ENCODE peak calls at places on chromosomes 1 and 21, in four cellular contexts. One of them, this sample, is unnamed.

GRCh38 chr1:3611170-3612019 is at the start of gene MEGF6:
- DNase-seq in stomach: peak; percentile 73
- DNase-seq in GM23248: peak; percentile 46
- DNase-seq in PC-3: peak; percentile 75
- DNase-seq in this sample: peak; percentile 71

GRCh38 chr1:203564024-203564423 is 62.6 kb upstream of the ATP2B4 start:
- DNase-seq in stomach: no peak
- DNase-seq in GM23248: peak; percentile 58
- DNase-seq in PC-3: no peak
- DNase-seq in this sample: no peak

GRCh38 chr1:45326627-45327591 is at the start of gene HPDL:
- DNase-seq in stomach: peak; percentile 66
- DNase-seq in GM23248: peak; percentile 77
- DNase-seq in PC-3: no peak
- DNase-seq in this sample: peak; percentile 83

GRCh38 chr1:19339199-19339861 is 27.2 kb downstream of the SLC66A1 start:
- DNase-seq in stomach: no peak
- DNase-seq in GM23248: no peak
- DNase-seq in PC-3: no peak
- DNase-seq in this sample: no peak

GRCh38 chr1:32884726-32885125 is 1.6 kb upstream of the HPCA start:
- DNase-seq in stomach: no peak
- DNase-seq in GM23248: no peak
- DNase-seq in PC-3: no peak
- DNase-seq in this sample: no peak

GRCh38 chr1:228370439-228370940 is 36.1 kb downstream of the TRIM11 start:
- DNase-seq in stomach: no peak
- DNase-seq in GM23248: no peak
- DNase-seq in PC-3: no peak
- DNase-seq in this sample: peak; percentile 35

GRCh38 chr1:42937836-42938595 is 20.7 kb downstream of the SLC2A1 start:
- DNase-seq in stomach: no peak
- DNase-seq in GM23248: no peak
- DNase-seq in PC-3: peak; percentile 78
- DNase-seq in this sample: no peak

GRCh38 chr1:236338096-236338495 is 56.0 kb upstream of the EDARADD start:
- DNase-seq in stomach: no peak
- DNase-seq in GM23248: peak; percentile 58
- DNase-seq in PC-3: peak; percentile 27
- DNase-seq in this sample: no peak

GRCh38 chr1:47677241-47677940 is 239.5 kb downstream of the FOXD2 start:
- DNase-seq in stomach: peak; percentile 4
- DNase-seq in GM23248: no peak
- DNase-seq in PC-3: no peak
- DNase-seq in this sample: no peak

GRCh38 chr1:145892486-145893087 is 6.9 kb upstream of the ANKRD35 start:
- DNase-seq in stomach: peak; percentile 79
- DNase-seq in GM23248: peak; percentile 28
- DNase-seq in PC-3: peak; percentile 50
- DNase-seq in this sample: no peak

GRCh38 chr1:165418195-165418594 is 26.7 kb downstream of the RXRG start:
- DNase-seq in stomach: no peak
- DNase-seq in GM23248: no peak
- DNase-seq in PC-3: no peak
- DNase-seq in this sample: no peak

GRCh38 chr1:83929184-83929583 is 69.7 kb downstream of the TTLL7 start:
- DNase-seq in stomach: no peak
- DNase-seq in GM23248: peak; percentile 68
- DNase-seq in PC-3: peak; percentile 59
- DNase-seq in this sample: peak; percentile 6

GRCh38 chr1:8818325-8818775 is 910 bp upstream of the RERE start:
- DNase-seq in stomach: peak; percentile 60
- DNase-seq in GM23248: peak; percentile 91
- DNase-seq in PC-3: peak; percentile 92
- DNase-seq in this sample: no peak

GRCh38 chr1:184051138-184051484 is 419 bp upstream of the TSEN15 start:
- DNase-seq in stomach: no peak
- DNase-seq in GM23248: peak; percentile 42
- DNase-seq in PC-3: no peak
- DNase-seq in this sample: no peak

GRCh38 chr1:47644216-47644581 is 206.4 kb downstream of the FOXD2 start:
- DNase-seq in stomach: no peak
- DNase-seq in GM23248: peak; percentile 30
- DNase-seq in PC-3: no peak
- DNase-seq in this sample: no peak

GRCh38 chr1:56017336-56017735 is 562.0 kb downstream of the PLPP3 start:
- DNase-seq in stomach: no peak
- DNase-seq in GM23248: no peak
- DNase-seq in PC-3: peak; percentile 77
- DNase-seq in this sample: no peak

GRCh38 chr1:166511754-166512153 is 327.5 kb upstream of the POGK start:
- DNase-seq in stomach: no peak
- DNase-seq in GM23248: peak; percentile 62
- DNase-seq in PC-3: peak; percentile 83
- DNase-seq in this sample: no peak

GRCh38 chr1:85555867-85556577 is 24.5 kb upstream of the CCN1 start:
- DNase-seq in stomach: no peak
- DNase-seq in GM23248: no peak
- DNase-seq in PC-3: no peak
- DNase-seq in this sample: no peak

GRCh38 chr1:87787551-87787950 is 458.9 kb downstream of the LMO4 start:
- DNase-seq in stomach: no peak
- DNase-seq in GM23248: peak; percentile 38
- DNase-seq in PC-3: peak; percentile 51
- DNase-seq in this sample: no peak

GRCh38 chr1:184838374-184838995 is 83.8 kb upstream of the EDEM3 start:
- DNase-seq in stomach: peak; percentile 51
- DNase-seq in GM23248: peak; percentile 99
- DNase-seq in PC-3: peak; percentile 80
- DNase-seq in this sample: peak; percentile 38

GRCh38 chr1:30668026-30668425 is 55.4 kb downstream of the MATN1 start:
- DNase-seq in stomach: peak; percentile 32
- DNase-seq in GM23248: peak; percentile 76
- DNase-seq in PC-3: peak; percentile 63
- DNase-seq in this sample: peak; percentile 84

GRCh38 chr1:166069390-166069789 is 97.4 kb downstream of the FAM78B start:
- DNase-seq in stomach: no peak
- DNase-seq in GM23248: peak; percentile 24
- DNase-seq in PC-3: peak; percentile 46
- DNase-seq in this sample: peak; percentile 9

GRCh38 chr1:216356945-216357344 is 66.3 kb downstream of the USH2A start:
- DNase-seq in stomach: no peak
- DNase-seq in GM23248: no peak
- DNase-seq in PC-3: no peak
- DNase-seq in this sample: no peak

GRCh38 chr21:25750085-25750484 is 15.3 kb downstream of the GABPA start:
- DNase-seq in stomach: no peak
- DNase-seq in GM23248: no peak
- DNase-seq in PC-3: no peak
- DNase-seq in this sample: no peak

GRCh38 chr1:3858231-3858981 is 1.1 kb downstream of the DFFB start:
- DNase-seq in stomach: peak; percentile 28
- DNase-seq in GM23248: peak; percentile 75
- DNase-seq in PC-3: peak; percentile 51
- DNase-seq in this sample: no peak

GRCh38 chr1:4149281-4149680 is 249.2 kb upstream of the C1orf174 start:
- DNase-seq in stomach: no peak
- DNase-seq in GM23248: no peak
- DNase-seq in PC-3: no peak
- DNase-seq in this sample: no peak

GRCh38 chr1:98749152-98749756 is 87.7 kb downstream of the SNX7 start:
- DNase-seq in stomach: no peak
- DNase-seq in GM23248: peak; percentile 30
- DNase-seq in PC-3: peak; percentile 65
- DNase-seq in this sample: no peak

GRCh38 chr1:53115403-53116306 is 26.8 kb downstream of the SLC1A7 start:
- DNase-seq in stomach: peak; percentile 50
- DNase-seq in GM23248: no peak
- DNase-seq in PC-3: no peak
- DNase-seq in this sample: no peak

GRCh38 chr1:116515702-116516101 is 55.1 kb downstream of the CD58 start:
- DNase-seq in stomach: no peak
- DNase-seq in GM23248: no peak
- DNase-seq in PC-3: no peak
- DNase-seq in this sample: no peak

GRCh38 chr1:109259674-109260557 is 10.6 kb downstream of the CELSR2 start:
- DNase-seq in stomach: no peak
- DNase-seq in GM23248: no peak
- DNase-seq in PC-3: no peak
- DNase-seq in this sample: no peak

GRCh38 chr1:57576750-57577149 is 152.9 kb upstream of the DAB1 start:
- DNase-seq in stomach: peak; percentile 82
- DNase-seq in GM23248: no peak
- DNase-seq in PC-3: no peak
- DNase-seq in this sample: no peak

GRCh38 chr1:29382851-29383588 is 146.7 kb downstream of the PTPRU start:
- DNase-seq in stomach: no peak
- DNase-seq in GM23248: no peak
- DNase-seq in PC-3: no peak
- DNase-seq in this sample: no peak

GRCh38 chr1:10539411-10540043 is 64.8 kb downstream of the PEX14 start:
- DNase-seq in stomach: no peak
- DNase-seq in GM23248: peak; percentile 59
- DNase-seq in PC-3: no peak
- DNase-seq in this sample: no peak

GRCh38 chr1:99472893-99473292 is 173.0 kb upstream of the PALMD start:
- DNase-seq in stomach: no peak
- DNase-seq in GM23248: no peak
- DNase-seq in PC-3: no peak
- DNase-seq in this sample: no peak

GRCh38 chr1:235068155-235069121 is 60.2 kb downstream of the TOMM20 start:
- DNase-seq in stomach: peak; percentile 54
- DNase-seq in GM23248: peak; percentile 90
- DNase-seq in PC-3: peak; percentile 87
- DNase-seq in this sample: no peak

GRCh38 chr1:118987431-118988185 is 535 bp downstream of the TBX15 start:
- DNase-seq in stomach: no peak
- DNase-seq in GM23248: peak; percentile 82
- DNase-seq in PC-3: no peak
- DNase-seq in this sample: no peak

GRCh38 chr21:36661511-36662309 is 37.2 kb upstream of the SIM2 start:
- DNase-seq in stomach: peak; percentile 40
- DNase-seq in GM23248: peak; percentile 47
- DNase-seq in PC-3: peak; percentile 75
- DNase-seq in this sample: peak; percentile 70

GRCh38 chr21:15749868-15750174 is 20.0 kb downstream of the USP25 start:
- DNase-seq in stomach: no peak
- DNase-seq in GM23248: no peak
- DNase-seq in PC-3: no peak
- DNase-seq in this sample: no peak

GRCh38 chr1:45563843-45564242 is 13.2 kb downstream of the AKR1A1 start:
- DNase-seq in stomach: no peak
- DNase-seq in GM23248: no peak
- DNase-seq in PC-3: no peak
- DNase-seq in this sample: no peak

GRCh38 chr1:89701746-89702241 is 68.9 kb downstream of the LRRC8C start:
- DNase-seq in stomach: no peak
- DNase-seq in GM23248: no peak
- DNase-seq in PC-3: no peak
- DNase-seq in this sample: no peak

GRCh38 chr1:159927887-159928431 is 2.7 kb upstream of the TAGLN2 start:
- DNase-seq in stomach: no peak
- DNase-seq in GM23248: no peak
- DNase-seq in PC-3: no peak
- DNase-seq in this sample: no peak
- H3K4me3 ChIP-seq in stomach: no peak overlapping the region
- H3K4me3 ChIP-seq in GM23248: no peak overlapping the region
- H3K4me3 ChIP-seq in PC-3: no peak overlapping the region
- H3K4me3 ChIP-seq in this sample: no peak overlapping the region

GRCh38 chr1:15684468-15685283 is 556 bp downstream of the PLEKHM2 start:
- DNase-seq in stomach: peak; percentile 51
- DNase-seq in GM23248: peak; percentile 66
- DNase-seq in PC-3: no peak
- DNase-seq in this sample: peak; percentile 67

GRCh38 chr1:15684042-15684461 is at the start of gene PLEKHM2:
- DNase-seq in stomach: peak; percentile 56
- DNase-seq in GM23248: peak; percentile 79
- DNase-seq in PC-3: peak; percentile 49
- DNase-seq in this sample: peak; percentile 65

GRCh38 chr1:15681346-15682290 is 2.5 kb upstream of the PLEKHM2 start:
- DNase-seq in stomach: peak; percentile 17
- DNase-seq in GM23248: peak; percentile 40
- DNase-seq in PC-3: no peak
- DNase-seq in this sample: no peak

GRCh38 chr1:15682886-15683410 is 1.2 kb upstream of the PLEKHM2 start:
- DNase-seq in stomach: no peak
- DNase-seq in GM23248: no peak
- DNase-seq in PC-3: no peak
- DNase-seq in this sample: no peak

GRCh38 chr1:15683411-15684039 is 595 bp upstream of the PLEKHM2 start:
- DNase-seq in stomach: no peak
- DNase-seq in GM23248: no peak
- DNase-seq in PC-3: no peak
- DNase-seq in this sample: no peak
- H3K4me1 ChIP-seq in stomach: peaks cover 44% of the 10 kb centered on the region
- H3K4me1 ChIP-seq in GM23248: peaks cover 44% of the 10 kb centered on the region
- H3K4me1 ChIP-seq in PC-3: peaks cover 36% of the 10 kb centered on the region
- H3K4me1 ChIP-seq in this sample: peaks cover 19% of the 10 kb centered on the region

GRCh38 chr21:46269466-46269865 is 15.9 kb downstream of the MCM3AP start:
- DNase-seq in stomach: no peak
- DNase-seq in GM23248: no peak
- DNase-seq in PC-3: peak; percentile 97
- DNase-seq in this sample: no peak
- H3K36me3 ChIP-seq in stomach: peaks cover 100% of the 10 kb centered on the region
- H3K36me3 ChIP-seq in GM23248: peaks cover 59% of the 10 kb centered on the region
- H3K36me3 ChIP-seq in PC-3: peaks cover 68% of the 10 kb centered on the region
- H3K36me3 ChIP-seq in this sample: peaks cover 17% of the 10 kb centered on the region

GRCh38 chr1:107777664-107778047 is 187.3 kb downstream of the VAV3 start:
- DNase-seq in stomach: no peak
- DNase-seq in GM23248: no peak
- DNase-seq in PC-3: no peak
- DNase-seq in this sample: no peak
- H3K4me3 ChIP-seq in stomach: no peak overlapping the region
- H3K4me3 ChIP-seq in GM23248: no peak overlapping the region
- H3K4me3 ChIP-seq in PC-3: no peak overlapping the region
- H3K4me3 ChIP-seq in this sample: no peak overlapping the region

DNA sequence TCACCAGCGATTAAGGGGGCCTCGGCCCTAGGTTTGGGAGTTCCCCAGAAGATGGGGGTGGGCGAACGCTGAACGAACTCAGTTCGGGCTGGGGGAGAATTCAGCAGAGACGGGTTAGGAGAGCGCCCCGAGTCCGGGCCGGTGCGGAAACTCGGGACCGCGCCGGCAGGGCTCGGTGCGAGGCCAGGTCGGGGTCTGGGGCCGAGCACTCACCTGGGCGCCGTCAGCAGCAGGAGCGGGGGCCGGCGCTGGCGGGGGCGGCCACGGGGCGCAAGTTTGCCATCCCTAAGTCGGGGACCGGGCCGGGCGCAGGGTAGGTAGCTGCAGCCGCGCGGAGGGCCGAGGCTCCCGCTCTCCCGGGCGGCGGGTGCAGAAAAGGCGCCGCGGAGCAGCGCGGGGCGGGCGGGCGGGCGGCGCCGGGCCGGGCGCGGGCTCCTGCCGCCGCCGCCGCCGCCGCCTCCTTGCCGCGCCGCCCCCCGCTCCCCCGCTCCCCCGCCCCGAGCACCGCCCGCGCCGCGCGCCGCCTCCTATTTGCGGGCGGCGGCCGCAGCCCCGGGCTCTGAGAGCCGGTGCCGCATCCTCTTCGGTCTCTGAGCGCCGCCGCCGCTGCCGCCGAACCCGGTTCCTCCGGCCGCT is 351 bp downstream of the ADGRB2 start:
- DNase-seq in stomach: no peak
- DNase-seq in GM23248: peak; percentile 40
- DNase-seq in PC-3: no peak
- DNase-seq in this sample: no peak
- H3K4me1 ChIP-seq in stomach: peaks cover 46% of the 10 kb centered on the region
- H3K4me1 ChIP-seq in GM23248: peaks cover 8% of the 10 kb centered on the region
- H3K4me1 ChIP-seq in PC-3: peaks cover 24% of the 10 kb centered on the region
- H3K4me1 ChIP-seq in this sample: peaks cover 14% of the 10 kb centered on the region